ENCODE peak calls at places on chromosomes 3 and 15, in five cellular contexts. N is PC-3, C is GM23338, D is NT2/D1, J is aorta. Y is an unnamed sample.
A peak's percentile ranks its signal among the peaks of the same experiment; 100 is the strongest.

GRCh38 chr15:25250906-25251622 is 187.8 kb downstream of the UBE3A start:
- DNase-seq in N (no peak), C (no peak), D (no peak), J (peak; percentile 69), Y (peak; percentile 20)

GRCh38 chr3:39219702-39220101 is 27.3 kb upstream of the XIRP1 start:
- DNase-seq in N (no peak), C (no peak), D (no peak), J (no peak), Y (no peak)

GRCh38 chr15:28984421-28985375 is 98.9 kb downstream of the APBA2 start:
- DNase-seq in N (no peak), C (no peak), D (no peak), J (no peak), Y (no peak)

GRCh38 chr15:78299302-78300102 is at the start of gene SKIC8:
- DNase-seq in N (peak; percentile 96), C (peak; percentile 94), D (peak; percentile 88), J (peak; percentile 97), Y (peak; percentile 98)

GRCh38 chr3:101779808-101780366 is 876 bp downstream of the NXPE3 start:
- DNase-seq in N (no peak), C (no peak), D (no peak), J (no peak), Y (no peak)

GRCh38 chr15:98914626-98915025 is 93.0 kb downstream of the PGPEP1L start:
- DNase-seq in N (peak; percentile 86), C (no peak), D (no peak), J (no peak), Y (no peak)

GRCh38 chr3:72505539-72506430 is 342.5 kb downstream of the SHQ1 start:
- DNase-seq in N (no peak), C (no peak), D (no peak), J (no peak), Y (no peak)

GRCh38 chr3:126135056-126135397 is 45.4 kb downstream of the ALDH1L1 start:
- DNase-seq in N (no peak), C (no peak), D (no peak), J (no peak), Y (peak; percentile 16)

GRCh38 chr3:111695584-111696213 is 100.6 kb upstream of the ZBED2 start:
- DNase-seq in N (peak; percentile 89), C (no peak), D (no peak), J (no peak), Y (no peak)

GRCh38 chr3:51994530-51994929 is 1.2 kb downstream of the RPL29 start:
- DNase-seq in N (no peak), C (no peak), D (no peak), J (no peak), Y (no peak)

GRCh38 chr15:70322051-70322668 is 224.4 kb upstream of the TLE3 start:
- DNase-seq in N (no peak), C (no peak), D (no peak), J (no peak), Y (no peak)

GRCh38 chr3:122890077-122890484 is 95.2 kb downstream of the SLC49A4 start:
- DNase-seq in N (peak; percentile 39), C (peak; percentile 90), D (peak; percentile 56), J (no peak), Y (peak; percentile 58)

GRCh38 chr15:28942521-28943035 is 56.8 kb downstream of the APBA2 start:
- DNase-seq in N (no peak), C (no peak), D (no peak), J (peak; percentile 55), Y (peak; percentile 16)

GRCh38 chr3:186991470-186991869 is 61.1 kb downstream of the ST6GAL1 start:
- DNase-seq in N (peak; percentile 28), C (no peak), D (no peak), J (no peak), Y (no peak)
- H3K36me3 ChIP-seq in N (peaks cover 3% of the 10 kb centered on the region), C (peaks cover 12% of the 10 kb centered on the region), D (peaks cover 12% of the 10 kb centered on the region), J (no peaks in the 10 kb centered on the region), Y (peaks cover 2% of the 10 kb centered on the region)

DNA sequence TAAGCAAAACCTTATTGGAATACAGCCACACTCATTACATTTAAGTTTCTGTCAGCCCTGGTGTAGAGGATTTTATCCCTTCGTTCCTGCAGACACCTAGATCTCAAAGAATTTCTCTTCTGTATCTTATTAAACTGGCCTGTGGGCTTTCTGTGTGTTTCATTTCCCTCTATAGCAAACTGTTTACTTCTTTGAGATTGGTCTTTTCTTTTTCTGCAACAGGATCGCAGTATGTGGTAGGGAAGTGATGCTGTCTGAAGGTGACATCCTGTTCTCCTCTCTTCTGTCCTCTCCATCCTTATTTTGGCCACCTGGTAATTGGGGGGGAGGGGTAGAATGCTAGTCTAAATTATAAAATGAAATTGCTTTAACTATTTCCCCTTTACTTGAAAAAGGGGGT is 25.5 kb downstream of the ATP1B3 start:
- DNase-seq in N (no peak), C (no peak), D (no peak), J (no peak), Y (no peak)
- H3K36me3 ChIP-seq in N (peaks cover 7% of the 10 kb centered on the region), C (peaks cover 35% of the 10 kb centered on the region), D (peaks cover 70% of the 10 kb centered on the region), J (peaks cover 2% of the 10 kb centered on the region), Y (peaks cover 7% of the 10 kb centered on the region)

GRCh38 chr3:12372762-12373280 is 84.0 kb downstream of the PPARG start:
- DNase-seq in N (no peak), C (no peak), D (no peak), J (no peak), Y (no peak)
- H3K36me3 ChIP-seq in N (peaks cover 48% of the 10 kb centered on the region), C (no peaks in the 10 kb centered on the region), D (no peaks in the 10 kb centered on the region), J (no peaks in the 10 kb centered on the region), Y (no peaks in the 10 kb centered on the region)

GRCh38 chr3:119229190-119229589 is 11.5 kb downstream of the B4GALT4 start:
- DNase-seq in N (no peak), C (no peak), D (no peak), J (no peak), Y (no peak)
- H3K36me3 ChIP-seq in N (peaks cover 63% of the 10 kb centered on the region), C (peaks cover 69% of the 10 kb centered on the region), D (peaks cover 79% of the 10 kb centered on the region), J (peaks cover 5% of the 10 kb centered on the region), Y (peaks cover 22% of the 10 kb centered on the region)

Y was measured in H7.